ENCODE peak calls at places on chromosomes 4 and X, in four cellular contexts. L, O, C and X are unnamed samples.

GRCh38 chrX:8845060-8845459 is 43.9 kb upstream of the FAM9A start:
- DNase-seq in L (no peak), O (no peak), C (no peak), X (no peak)

GRCh38 chr4:74874785-74875367 is 58.0 kb upstream of the PARM1 start:
- DNase-seq in L (peak; percentile 31), O (no peak), C (peak; percentile 77), X (no peak)

GRCh38 chr4:101953949-101954348 is 163.4 kb downstream of the BANK1 start:
- DNase-seq in L (peak; percentile 52), O (no peak), C (no peak), X (no peak)

GRCh38 chrX:97602465-97603258 is 719.0 kb downstream of the RPA4 start:
- DNase-seq in L (no peak), O (no peak), C (no peak), X (no peak)

GRCh38 chrX:111823068-111823467 is 52.9 kb upstream of the TRPC5OS start:
- DNase-seq in L (peak; percentile 81), O (no peak), C (no peak), X (no peak)

GRCh38 chr4:145546556-145546955 is 64.9 kb downstream of the SMAD1 start:
- DNase-seq in L (no peak), O (no peak), C (no peak), X (no peak)

GRCh38 chr4:184660978-184661377 is 11.4 kb downstream of the PRIMPOL start:
- DNase-seq in L (no peak), O (no peak), C (no peak), X (no peak)

GRCh38 chrX:150365051-150365952 is 2.2 kb downstream of the MAMLD1 start:
- DNase-seq in L (peak; percentile 71), O (peak; percentile 69), C (no peak), X (peak; percentile 75)

GRCh38 chr4:35684755-35685154 is 559.6 kb downstream of the ARAP2 start:
- DNase-seq in L (no peak), O (no peak), C (no peak), X (no peak)

GRCh38 chrX:134025986-134026731 is 40.8 kb upstream of the GPC3 start:
- DNase-seq in L (peak; percentile 41), O (no peak), C (no peak), X (no peak)

GRCh38 chrX:120457766-120458180 is 11.3 kb downstream of the LAMP2 start:
- DNase-seq in L (no peak), O (no peak), C (peak; percentile 70), X (no peak)

GRCh38 chr4:24477919-24478318 is 106.4 kb downstream of the DHX15 start:
- DNase-seq in L (peak; percentile 53), O (peak; percentile 27), C (no peak), X (peak; percentile 67)

DNA sequence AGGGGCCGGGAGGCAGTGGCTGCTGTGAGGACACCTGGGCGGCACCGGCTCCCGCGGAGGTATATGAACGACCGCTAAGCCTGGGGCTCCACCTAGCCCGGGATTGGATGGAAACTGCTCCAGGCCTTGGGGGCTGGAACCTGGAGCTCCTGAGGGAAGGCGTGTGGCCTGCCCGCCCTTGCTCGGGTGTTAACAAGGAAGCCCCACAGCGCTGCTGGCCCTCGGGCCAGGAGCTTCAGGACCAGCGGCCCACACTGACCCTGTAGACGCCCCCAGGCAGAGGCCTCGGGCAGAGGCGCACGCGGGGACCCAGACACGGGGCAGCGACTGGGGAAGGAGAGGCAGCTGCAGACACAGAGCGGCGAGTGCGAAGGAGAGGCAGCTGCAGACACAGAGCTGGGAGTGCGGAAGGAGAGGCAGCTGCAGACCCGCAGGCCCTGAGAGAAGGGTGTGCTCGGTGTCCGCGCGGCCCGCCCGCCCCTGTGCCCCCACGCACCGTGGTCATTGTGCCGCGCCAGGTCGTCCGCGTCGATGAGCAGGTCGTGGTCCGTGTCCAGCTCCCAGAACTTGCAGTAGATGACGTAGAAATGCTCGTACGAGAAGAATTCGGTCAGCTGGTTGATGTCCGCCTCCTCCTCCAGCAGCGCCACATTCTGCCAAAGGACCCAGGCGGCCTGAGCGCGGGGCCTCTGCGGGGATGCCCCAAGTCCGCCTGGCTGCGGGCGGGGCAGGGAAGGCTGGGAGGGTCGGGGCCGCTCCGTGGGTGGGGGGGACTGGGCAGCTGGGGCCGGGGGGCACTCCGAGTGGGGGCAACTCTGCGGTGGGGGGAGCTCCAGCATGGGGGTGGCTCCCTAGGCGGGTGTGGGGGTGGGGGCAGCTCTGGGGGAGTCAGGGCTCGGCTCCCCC is 26.7 kb upstream of the GTPBP6 start:
- DNase-seq in L (no peak), O (no peak), C (no peak), X (no peak)
- H3K4me1 ChIP-seq in L (no peaks in the 10 kb centered on the region), O (no peaks in the 10 kb centered on the region), C (no peaks in the 10 kb centered on the region), X (peaks cover 7% of the 10 kb centered on the region)

GRCh38 chr4:41874873-41875272 is 60.4 kb upstream of the TMEM33 start:
- DNase-seq in L (no peak), O (no peak), C (no peak), X (no peak)
- TF ChIP-seq CTCF in L (no peak), O (no peak), C (no peak), X (no peak)

GRCh38 chr4:2415213-2415612 is 3.2 kb downstream of the ZFYVE28 start:
- DNase-seq in L (no peak), O (no peak), C (no peak), X (no peak)

GRCh38 chr4:2413821-2414610 is 4.4 kb downstream of the ZFYVE28 start:
- DNase-seq in L (peak; percentile 72), O (no peak), C (no peak), X (no peak)

GRCh38 chr4:2411786-2412510 is 6.5 kb downstream of the ZFYVE28 start:
- DNase-seq in L (no peak), O (no peak), C (no peak), X (no peak)

GRCh38 chr4:2412885-2413716 is 5.3 kb downstream of the ZFYVE28 start:
- DNase-seq in L (peak; percentile 95), O (peak; percentile 63), C (peak; percentile 39), X (peak; percentile 83)

GRCh38 chr4:2412534-2412884 is 5.9 kb downstream of the ZFYVE28 start:
- DNase-seq in L (no peak), O (no peak), C (peak; percentile 20), X (peak; percentile 17)
- H3K4me1 ChIP-seq in L (peaks cover 6% of the 10 kb centered on the region), O (no peaks in the 10 kb centered on the region), C (peaks cover 15% of the 10 kb centered on the region), X (peaks cover 28% of the 10 kb centered on the region)

GRCh38 chrX:94576367-94577004 is 902.5 kb downstream of the FAM133A start:
- DNase-seq in L (no peak), O (no peak), C (no peak), X (no peak)
- TF ChIP-seq CTCF in L (peak; percentile 68), O (no peak), C (peak; percentile 33), X (no peak)

GRCh38 chrX:107733686-107734085 is 41.9 kb downstream of the TSC22D3 start:
- DNase-seq in L (no peak), O (no peak), C (no peak), X (no peak)
- H3K4me1 ChIP-seq in L (peaks cover 15% of the 10 kb centered on the region), O (peaks cover 4% of the 10 kb centered on the region), C (peaks cover 6% of the 10 kb centered on the region), X (peaks cover 48% of the 10 kb centered on the region)

GRCh38 chr4:98671131-98671530 is 12.7 kb upstream of the TSPAN5 start:
- DNase-seq in L (no peak), O (no peak), C (no peak), X (no peak)
- TF ChIP-seq CTCF in L (no peak), O (no peak), C (no peak), X (no peak)

GRCh38 chr4:110624016-110624770 is 1.3 kb upstream of the PITX2 start:
- DNase-seq in L (no peak), O (no peak), C (no peak), X (no peak)
- H3K4me1 ChIP-seq in L (no peaks in the 10 kb centered on the region), O (peaks cover 11% of the 10 kb centered on the region), C (no peaks in the 10 kb centered on the region), X (peaks cover 26% of the 10 kb centered on the region)

GRCh38 chr4:17614416-17615299 is at the start of gene MED28:
- DNase-seq in L (peak; percentile 94), O (peak; percentile 94), C (peak; percentile 98), X (peak; percentile 98)
- TF ChIP-seq CTCF in L (peak; percentile 22), O (no peak), C (no peak), X (no peak)